ENCODE peak calls at places on chromosome 18, in eight cellular contexts. V is cardiac muscle cell; Z is LNCaP clone FGC; N is HL-60; O is pancreas; J is A549; H is heart right ventricle; K is CD8-positive, alpha-beta T cell. A is an unnamed sample.

GRCh38 chr18:1488957-1489356 is 584.3 kb downstream of the ADCYAP1 start:
- DNase-seq in V (no peak), Z (no peak), J (no peak), N (no peak), K (no peak), H (no peak), O (no peak), A (no peak)

GRCh38 chr18:72456802-72457201 is 87.3 kb downstream of the CBLN2 start:
- DNase-seq in K (no peak), O (no peak), Z (no peak), V (peak), H (no peak), J (peak), N (no peak), A (no peak)

GRCh38 chr18:42860011-42860410 is 255.5 kb downstream of the RIT2 start:
- DNase-seq in N (no peak), V (peak), H (no peak), J (no peak), Z (no peak), O (no peak), K (no peak), A (peak)

GRCh38 chr18:10015941-10016819 is 102.4 kb downstream of the VAPA start:
- DNase-seq in K (no peak), H (no peak), O (no peak), N (no peak), J (no peak), Z (no peak), V (peak), A (peak)

GRCh38 chr18:59109375-59109774 is 30.3 kb upstream of the SEC11C start:
- DNase-seq in V (peak), N (no peak), H (no peak), J (no peak), K (no peak), O (no peak), Z (no peak), A (no peak)

GRCh38 chr18:37176307-37176934 is 347.5 kb downstream of the KIAA1328 start:
- DNase-seq in J (no peak), H (no peak), N (no peak), V (no peak), O (no peak), K (no peak), Z (no peak), A (peak)

GRCh38 chr18:7878265-7879173 is 311.4 kb downstream of the PTPRM start:
- DNase-seq in O (no peak), K (no peak), V (no peak), H (no peak), J (peak), N (no peak), Z (no peak), A (no peak)

GRCh38 chr18:6793986-6794385 is 64.5 kb downstream of the ARHGAP28 start:
- DNase-seq in O (no peak), H (no peak), N (no peak), V (no peak), Z (no peak), J (no peak), K (no peak), A (no peak)

GRCh38 chr18:60421356-60422118 is 49.0 kb upstream of the MC4R start:
- DNase-seq in J (no peak), O (no peak), H (no peak), N (no peak), K (no peak), Z (no peak), V (no peak), A (no peak)

GRCh38 chr18:22613058-22613690 is 195.5 kb upstream of the CTAGE1 start:
- DNase-seq in V (no peak), Z (no peak), J (peak), O (peak), N (no peak), K (no peak), H (peak), A (peak)

GRCh38 chr18:80161781-80162417 is 52.8 kb downstream of the ADNP2 start:
- DNase-seq in V (no peak), O (no peak), K (no peak), Z (no peak), H (no peak), J (no peak), N (no peak), A (no peak)

GRCh38 chr18:812123-812672 is at the start of gene YES1:
- DNase-seq in N (peak), J (peak), V (peak), Z (no peak), O (peak), K (peak), H (peak), A (peak)

GRCh38 chr18:3903341-3903740 is 453.4 kb downstream of the TGIF1 start:
- DNase-seq in J (peak), H (no peak), O (no peak), N (no peak), Z (no peak), K (no peak), V (peak), A (no peak)

GRCh38 chr18:56559044-56559443 is 79.3 kb downstream of the TXNL1 start:
- DNase-seq in J (no peak), H (no peak), Z (no peak), N (no peak), K (no peak), V (no peak), O (no peak), A (no peak)

GRCh38 chr18:57002627-57003026 is 144.3 kb upstream of the BOD1L2 start:
- DNase-seq in Z (no peak), N (no peak), O (no peak), J (no peak), K (no peak), H (no peak), V (no peak), A (no peak)

GRCh38 chr18:31102020-31102684 is at the start of gene DSC2:
- DNase-seq in N (no peak), O (peak), V (no peak), J (peak), K (no peak), Z (no peak), H (peak), A (peak)

GRCh38 chr18:61333271-61333745 is at the start of gene CDH20:
- DNase-seq in V (peak), Z (no peak), N (no peak), J (no peak), O (no peak), H (no peak), K (no peak), A (no peak)

GRCh38 chr18:23068692-23069305 is 66.5 kb upstream of the CABLES1 start:
- DNase-seq in H (no peak), K (no peak), O (no peak), V (no peak), N (peak), Z (no peak), J (no peak), A (no peak)

GRCh38 chr18:75252136-75252535 is 41.5 kb downstream of the TSHZ1 start:
- DNase-seq in K (no peak), N (no peak), H (no peak), O (no peak), Z (no peak), V (no peak), J (no peak), A (no peak)

GRCh38 chr18:11380968-11381367 is 228.4 kb upstream of the SLC35G4 start:
- DNase-seq in H (peak), K (no peak), Z (no peak), N (no peak), J (no peak), V (no peak), O (no peak), A (no peak)

GRCh38 chr18:10329116-10329515 is 125.3 kb upstream of the APCDD1 start:
- DNase-seq in K (no peak), V (no peak), H (no peak), J (no peak), N (no peak), Z (no peak), O (no peak), A (no peak)

GRCh38 chr18:31977270-31977872 is 34.4 kb upstream of the TRAPPC8 start:
- DNase-seq in Z (peak), H (no peak), N (peak), K (no peak), V (peak), O (peak), J (peak), A (peak)

GRCh38 chr18:55838841-55839240 is 250.8 kb upstream of the TCF4 start:
- DNase-seq in Z (no peak), K (no peak), N (no peak), V (peak), H (no peak), J (no peak), O (no peak), A (no peak)

GRCh38 chr18:40769786-40770185 is 1185.2 kb upstream of the PIK3C3 start:
- DNase-seq in V (no peak), O (no peak), Z (no peak), N (no peak), H (no peak), J (no peak), K (no peak), A (no peak)

GRCh38 chr18:56807883-56808282 is 156.7 kb downstream of the WDR7 start:
- DNase-seq in K (no peak), V (no peak), J (no peak), O (no peak), H (no peak), N (no peak), Z (no peak), A (no peak)

DNA sequence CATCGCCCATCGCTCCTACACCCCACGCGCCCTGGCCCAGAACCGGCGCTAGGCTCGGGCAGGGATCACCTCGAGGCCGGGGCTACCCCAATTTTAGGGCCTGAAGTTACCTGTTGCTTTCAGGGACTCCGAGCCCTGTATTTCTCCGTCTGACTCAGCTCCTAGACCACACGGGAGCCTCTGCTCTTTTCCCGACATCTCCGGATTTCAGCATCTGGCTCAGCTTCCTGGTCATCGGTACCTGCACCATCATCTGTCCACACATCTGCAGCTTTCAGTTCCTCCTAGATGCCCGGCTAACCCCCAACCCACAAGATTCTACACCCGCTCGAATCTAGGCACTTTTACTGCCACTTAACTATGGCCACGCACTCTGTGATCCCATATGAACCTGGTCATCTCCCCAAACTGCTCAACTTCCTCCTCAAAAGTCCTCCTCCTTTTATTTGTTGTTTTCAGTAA is 12.1 kb upstream of the HMSD start:
- DNase-seq in V (no peak), N (no peak), K (no peak), J (no peak), O (no peak), H (no peak), Z (no peak), A (no peak)
- H3K4me3 ChIP-seq in V (peak), N (no peak), K (peak), J (peak), O (no peak), H (peak), Z (peak), A (peak)

DNA sequence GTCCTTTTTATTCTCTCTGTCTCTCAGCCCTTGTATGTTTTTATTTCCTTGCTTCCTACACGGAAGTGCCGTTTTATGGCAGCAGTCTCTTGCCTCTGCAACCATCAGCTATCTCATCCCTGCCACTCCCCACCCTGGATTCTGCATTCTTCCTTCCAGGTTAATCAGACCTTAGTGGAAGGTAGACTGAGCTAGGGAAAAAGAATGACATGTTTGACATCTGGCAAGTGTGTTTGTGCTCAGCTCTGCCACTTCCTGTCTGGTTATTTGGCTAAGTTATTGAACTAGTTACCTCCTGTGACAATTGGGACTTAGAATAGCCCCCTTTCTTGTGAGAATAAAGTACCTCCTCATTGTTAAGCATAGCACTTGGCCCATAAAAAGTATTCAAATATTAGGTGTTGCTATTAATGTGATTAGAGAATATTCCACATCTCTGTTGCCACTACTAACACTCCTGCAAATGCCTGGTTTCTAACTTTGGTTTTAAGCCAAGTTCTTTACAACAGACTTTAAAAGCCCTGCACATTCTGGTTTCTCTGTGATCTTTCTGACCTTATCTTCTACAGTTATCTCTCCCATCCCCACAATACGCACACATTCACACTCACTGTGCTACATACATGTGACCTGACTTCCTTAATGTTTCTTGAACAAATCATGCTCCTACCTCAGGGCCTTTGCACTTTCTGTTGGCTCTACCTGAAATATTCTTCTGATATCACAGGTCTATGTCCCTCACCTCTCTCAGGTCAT is 10.8 kb upstream of the MAPRE2 start:
- DNase-seq in O (no peak), J (no peak), Z (no peak), V (no peak), H (no peak), N (no peak), K (no peak), A (peak)
- H3K4me3 ChIP-seq in O (no peak), J (no peak), Z (no peak), V (no peak), H (peak), N (no peak), K (peak), A (no peak)

GRCh38 chr18:62384610-62385097 is 59.5 kb downstream of the TNFRSF11A start:
- DNase-seq in K (no peak), J (peak), H (no peak), O (no peak), Z (no peak), N (no peak), V (peak), A (peak)
- H3K4me3 ChIP-seq in K (no peak), J (peak), H (peak), O (peak), Z (no peak), N (no peak), V (no peak), A (no peak)

DNA sequence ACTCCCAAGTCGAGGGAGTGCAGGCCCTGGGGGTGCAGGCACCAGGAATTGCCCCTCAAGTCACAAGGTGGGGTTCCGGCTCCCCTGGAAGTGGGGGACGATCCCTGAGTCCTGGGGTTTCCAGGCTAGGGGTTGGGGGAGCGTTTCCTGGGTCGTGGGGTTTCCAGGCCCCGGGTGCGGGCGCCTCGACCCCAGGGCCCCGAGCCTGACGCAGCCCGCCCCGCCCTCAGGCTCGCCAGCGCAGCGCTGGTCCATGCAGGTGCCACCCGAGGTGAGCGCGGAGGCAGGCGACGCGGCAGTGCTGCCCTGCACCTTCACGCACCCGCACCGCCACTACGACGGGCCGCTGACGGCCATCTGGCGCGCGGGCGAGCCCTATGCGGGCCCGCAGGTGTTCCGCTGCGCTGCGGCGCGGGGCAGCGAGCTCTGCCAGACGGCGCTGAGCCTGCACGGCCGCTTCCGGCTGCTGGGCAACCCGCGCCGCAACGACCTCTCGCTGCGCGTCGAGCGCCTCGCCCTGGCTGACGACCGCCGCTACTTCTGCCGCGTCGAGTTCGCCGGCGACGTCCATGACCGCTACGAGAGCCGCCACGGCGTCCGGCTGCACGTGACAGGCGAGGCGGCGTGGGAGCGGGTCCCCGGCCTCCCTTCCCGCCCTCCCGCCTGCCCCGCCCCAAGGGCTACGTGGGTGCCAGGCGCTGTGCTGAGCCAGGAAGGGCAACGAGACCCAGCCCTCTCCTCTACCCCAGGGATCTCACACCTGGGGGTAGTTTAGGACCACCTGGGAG is 12.0 kb downstream of the SIGLEC15 start:
- DNase-seq in V (peak), O (peak), Z (no peak), J (peak), K (peak), N (peak), H (peak), A (peak)
- H3K4me3 ChIP-seq in V (peak), O (no peak), Z (no peak), J (peak), K (peak), N (peak), H (peak), A (no peak)

GRCh38 chr18:48310353-48310752 is 98.8 kb downstream of the ZBTB7C start:
- DNase-seq in Z (no peak), N (no peak), K (no peak), H (no peak), O (no peak), J (no peak), V (no peak), A (no peak)

GRCh38 chr18:48310999-48311398 is 98.2 kb downstream of the ZBTB7C start:
- DNase-seq in J (no peak), H (no peak), V (no peak), O (no peak), K (no peak), N (no peak), Z (no peak), A (no peak)

GRCh38 chr18:48306838-48307237 is 102.3 kb downstream of the ZBTB7C start:
- DNase-seq in V (no peak), J (no peak), O (no peak), Z (no peak), H (no peak), N (no peak), K (no peak), A (no peak)

GRCh38 chr18:48308027-48308635 is 101.1 kb downstream of the ZBTB7C start:
- DNase-seq in J (no peak), O (no peak), Z (peak), N (no peak), H (no peak), K (no peak), V (no peak), A (no peak)

GRCh38 chr18:48308755-48309154 is 100.4 kb downstream of the ZBTB7C start:
- DNase-seq in Z (no peak), J (no peak), K (no peak), O (no peak), V (no peak), N (no peak), H (no peak), A (no peak)
- H3K4me3 ChIP-seq in Z (no peak), J (no peak), K (no peak), O (no peak), V (no peak), N (no peak), H (no peak), A (no peak)

A was measured in hepatocyte.